ENCODE peak calls at places on chromosomes 2 and 18, in six cellular contexts. X is T47D, J is Kasumi-1, H is activated T-cell treated with anti-CD3 and anti-CD28 coated beads for 1 hour, L is mesenteric fat pad, T is DMS53. G is an unnamed sample.

GRCh38 chr2:30030361-30030760 is 109.0 kb upstream of the ALK start:
- DNase-seq in X (no peak), J (no peak), H (no peak), L (no peak), T (peak; percentile 52), G (no peak)

GRCh38 chr2:239948100-239948881 is 76.9 kb downstream of the NDUFA10 start:
- DNase-seq in X (no peak), J (no peak), H (no peak), L (peak; percentile 67), T (no peak), G (no peak)

GRCh38 chr2:121707920-121708361 is 28.7 kb downstream of the NIFK start:
- DNase-seq in X (no peak), J (no peak), H (no peak), L (peak; percentile 49), T (peak; percentile 78), G (no peak)

GRCh38 chr2:120599656-120600055 is 136.0 kb upstream of the GLI2 start:
- DNase-seq in X (no peak), J (no peak), H (no peak), L (no peak), T (no peak), G (no peak)

GRCh38 chr2:216693414-216694100 is 1.8 kb downstream of the IGFBP5 start:
- DNase-seq in X (no peak), J (peak; percentile 0), H (no peak), L (no peak), T (peak; percentile 50), G (no peak)

GRCh38 chr18:984004-984403 is 79.3 kb downstream of the ADCYAP1 start:
- DNase-seq in X (no peak), J (no peak), H (no peak), L (no peak), T (peak; percentile 78), G (no peak)

GRCh38 chr2:112542974-112543760 is 902 bp downstream of the POLR1B start:
- DNase-seq in X (no peak), J (peak; percentile 34), H (no peak), L (no peak), T (peak; percentile 57), G (no peak)

GRCh38 chr2:232892843-232893242 is 22.8 kb downstream of the SNORC start:
- DNase-seq in X (no peak), J (no peak), H (no peak), L (peak; percentile 73), T (no peak), G (no peak)

GRCh38 chr2:109448946-109449788 is 164.6 kb downstream of the SEPTIN10 start:
- DNase-seq in X (peak; percentile 49), J (no peak), H (no peak), L (peak; percentile 88), T (peak; percentile 20), G (no peak)

GRCh38 chr18:59229191-59229590 is 9.2 kb downstream of the GRP start:
- DNase-seq in X (no peak), J (no peak), H (no peak), L (no peak), T (no peak), G (no peak)

GRCh38 chr18:56702946-56703345 is 51.8 kb downstream of the WDR7 start:
- DNase-seq in X (peak; percentile 9), J (peak; percentile 68), H (no peak), L (no peak), T (peak; percentile 84), G (no peak)

GRCh38 chr2:182318466-182319309 is 108.1 kb downstream of the PDE1A start:
- DNase-seq in X (no peak), J (no peak), H (no peak), L (no peak), T (no peak), G (no peak)

GRCh38 chr2:182069416-182069815 is 83.8 kb downstream of the PPP1R1C start:
- DNase-seq in X (no peak), J (no peak), H (no peak), L (no peak), T (no peak), G (no peak)

GRCh38 chr2:107627164-107627563 is 199.5 kb upstream of the RGPD4 start:
- DNase-seq in X (no peak), J (no peak), H (no peak), L (no peak), T (no peak), G (no peak)

GRCh38 chr2:179177694-179178093 is 86.9 kb downstream of the SESTD1 start:
- DNase-seq in X (no peak), J (no peak), H (no peak), L (no peak), T (no peak), G (no peak)

GRCh38 chr18:79791141-79791972 is 6.4 kb upstream of the KCNG2 start:
- DNase-seq in X (peak; percentile 38), J (peak; percentile 95), H (no peak), L (peak; percentile 53), T (peak; percentile 67), G (peak; percentile 71)

GRCh38 chr2:134396493-134396892 is 142.6 kb downstream of the MGAT5 start:
- DNase-seq in X (no peak), J (no peak), H (no peak), L (no peak), T (no peak), G (no peak)

GRCh38 chr2:137367361-137367760 is 596.9 kb upstream of the HNMT start:
- DNase-seq in X (no peak), J (no peak), H (no peak), L (no peak), T (no peak), G (peak; percentile 7)

GRCh38 chr2:225457462-225457861 is 58.0 kb downstream of the NYAP2 start:
- DNase-seq in X (no peak), J (no peak), H (no peak), L (no peak), T (peak; percentile 11), G (no peak)

GRCh38 chr2:26529406-26530070 is 51.6 kb upstream of the OTOF start:
- DNase-seq in X (no peak), J (no peak), H (no peak), L (peak; percentile 75), T (no peak), G (no peak)

GRCh38 chr18:24766376-24766775 is 305.9 kb downstream of the HRH4 start:
- DNase-seq in X (no peak), J (no peak), H (no peak), L (no peak), T (no peak), G (peak; percentile 75)

GRCh38 chr2:120406566-120406965 is 60.6 kb downstream of the INHBB start:
- DNase-seq in X (no peak), J (no peak), H (no peak), L (peak; percentile 83), T (no peak), G (no peak)

GRCh38 chr2:144183744-144184143 is 336.2 kb downstream of the ZEB2 start:
- DNase-seq in X (no peak), J (peak; percentile 12), H (peak; percentile 35), L (no peak), T (no peak), G (peak; percentile 12)